ENCODE peak calls at places on chromosome 14, in six cellular contexts. L is stimulated activated CD4-positive, alpha-beta T cell treated with anti-CD3 and anti-CD28 coated beads, TNF-alpha, amount 100 ng/mL, for 1 hour; P is KBM-7; Y is stimulated activated CD8-positive, alpha-beta memory T cell treated with anti-CD3 and anti-CD28 coated beads, Interleukin-7, amount 100 ng/mL, for 48 hours; O is BE2C; S is adipocyte. H is an unnamed sample.

GRCh38 chr14:33309081-33309480 is 370.4 kb downstream of the NPAS3 start:
- DNase-seq in Y (no peak), S (no peak), L (no peak), P (no peak), O (no peak), H (no peak)

GRCh38 chr14:101033446-101034165 is 130.1 kb upstream of the RTL1 start:
- DNase-seq in P (no peak), Y (no peak), L (no peak), S (no peak), O (peak), H (no peak)

GRCh38 chr14:104399432-104400155 is 180.0 kb upstream of the C14orf180 start:
- DNase-seq in O (peak), Y (no peak), S (no peak), P (no peak), L (no peak), H (no peak)

GRCh38 chr14:70358631-70359030 is 852 bp downstream of the COX16 start:
- DNase-seq in Y (no peak), P (no peak), O (no peak), S (peak), L (no peak), H (peak)

GRCh38 chr14:29111554-29111953 is 345.0 kb downstream of the FOXG1 start:
- DNase-seq in S (no peak), L (no peak), Y (no peak), O (no peak), P (no peak), H (no peak)

GRCh38 chr14:88168498-88169165 is 154.4 kb downstream of the KCNK10 start:
- DNase-seq in L (peak), S (peak), Y (no peak), O (peak), P (peak), H (peak)

GRCh38 chr14:75631453-75631831 is 29.2 kb downstream of the ERG28 start:
- DNase-seq in S (peak), O (no peak), L (no peak), Y (no peak), P (no peak), H (no peak)

GRCh38 chr14:103404032-103404918 is 19.1 kb downstream of the MARK3 start:
- DNase-seq in Y (no peak), S (peak), O (no peak), P (no peak), L (no peak), H (no peak)

GRCh38 chr14:103292426-103293374 is 41.3 kb upstream of the EIF5 start:
- DNase-seq in P (peak), S (peak), O (peak), Y (peak), L (peak), H (peak)

GRCh38 chr14:94816113-94816512 is 46.2 kb upstream of the GSC start:
- DNase-seq in P (no peak), L (no peak), Y (no peak), S (peak), O (no peak), H (no peak)

GRCh38 chr14:30440986-30441385 is 118.0 kb upstream of the G2E3 start:
- DNase-seq in O (no peak), L (no peak), P (no peak), S (peak), Y (no peak), H (no peak)

GRCh38 chr14:104226421-104227385 is 88.3 kb downstream of the KIF26A start:
- DNase-seq in O (peak), L (no peak), P (no peak), Y (no peak), S (no peak), H (no peak)

GRCh38 chr14:95482967-95483842 is 33.2 kb downstream of the SYNE3 start:
- DNase-seq in Y (no peak), P (no peak), O (peak), S (peak), L (no peak), H (peak)

GRCh38 chr14:90781876-90782275 is 34.4 kb downstream of the TTC7B start:
- DNase-seq in L (no peak), P (no peak), S (no peak), Y (no peak), O (no peak), H (no peak)

GRCh38 chr14:100894416-100894815 is 9.1 kb downstream of the RTL1 start:
- DNase-seq in L (no peak), Y (no peak), S (no peak), P (no peak), O (peak), H (no peak)

GRCh38 chr14:102525213-102526143 is 15.9 kb upstream of the ANKRD9 start:
- DNase-seq in O (no peak), S (peak), L (no peak), Y (no peak), P (peak), H (peak)

GRCh38 chr14:36723551-36723950 is 61.9 kb downstream of the PAX9 start:
- DNase-seq in L (no peak), S (no peak), O (no peak), Y (no peak), P (no peak), H (no peak)

GRCh38 chr14:22915886-22916521 is 2.9 kb downstream of the RBM23 start:
- DNase-seq in L (no peak), S (peak), P (peak), Y (no peak), O (no peak), H (no peak)

H was measured in ACHN.